ENCODE peak calls at places on chromosome X, in eight cellular contexts. One of them, this sample, is unnamed.

GRCh38 chrX:149682956-149683947 is 28.6 kb upstream of the MAGEA11 start:
- DNase-seq in GM23338: peak
- DNase-seq in AG09309: no peak
- DNase-seq in tibial nerve: no peak
- DNase-seq in stomach: no peak
- DNase-seq in A549: no peak
- DNase-seq in astrocyte of the spinal cord: no peak
- DNase-seq in BJ: no peak
- DNase-seq in this sample: no peak

GRCh38 chrX:40471965-40472648 is 108.7 kb upstream of the ATP6AP2 start:
- DNase-seq in GM23338: peak
- DNase-seq in AG09309: peak
- DNase-seq in tibial nerve: peak
- DNase-seq in stomach: peak
- DNase-seq in A549: no peak
- DNase-seq in astrocyte of the spinal cord: peak
- DNase-seq in BJ: peak
- DNase-seq in this sample: peak

GRCh38 chrX:13085533-13085932 is 41.1 kb upstream of the FAM9C start:
- DNase-seq in GM23338: no peak
- DNase-seq in AG09309: no peak
- DNase-seq in tibial nerve: no peak
- DNase-seq in stomach: no peak
- DNase-seq in A549: no peak
- DNase-seq in astrocyte of the spinal cord: no peak
- DNase-seq in BJ: no peak
- DNase-seq in this sample: no peak

GRCh38 chrX:55187281-55187680 is 32.9 kb upstream of the PAGE5 start:
- DNase-seq in GM23338: no peak
- DNase-seq in AG09309: no peak
- DNase-seq in tibial nerve: no peak
- DNase-seq in stomach: no peak
- DNase-seq in A549: no peak
- DNase-seq in astrocyte of the spinal cord: no peak
- DNase-seq in BJ: no peak
- DNase-seq in this sample: no peak

GRCh38 chrX:41734530-41734929 is 10.5 kb downstream of the GPR82 start:
- DNase-seq in GM23338: peak
- DNase-seq in AG09309: no peak
- DNase-seq in tibial nerve: no peak
- DNase-seq in stomach: no peak
- DNase-seq in A549: peak
- DNase-seq in astrocyte of the spinal cord: no peak
- DNase-seq in BJ: no peak
- DNase-seq in this sample: no peak

GRCh38 chrX:12994321-12994720 is 19.4 kb downstream of the TMSB4X start:
- DNase-seq in GM23338: no peak
- DNase-seq in AG09309: no peak
- DNase-seq in tibial nerve: no peak
- DNase-seq in stomach: peak
- DNase-seq in A549: no peak
- DNase-seq in astrocyte of the spinal cord: no peak
- DNase-seq in BJ: no peak
- DNase-seq in this sample: no peak

GRCh38 chrX:11770320-11770719 is 12.3 kb downstream of the MSL3 start:
- DNase-seq in GM23338: peak
- DNase-seq in AG09309: no peak
- DNase-seq in tibial nerve: no peak
- DNase-seq in stomach: peak
- DNase-seq in A549: peak
- DNase-seq in astrocyte of the spinal cord: peak
- DNase-seq in BJ: no peak
- DNase-seq in this sample: no peak

GRCh38 chrX:43899878-43900815 is 17.9 kb upstream of the MAOB start:
- DNase-seq in GM23338: peak
- DNase-seq in AG09309: no peak
- DNase-seq in tibial nerve: no peak
- DNase-seq in stomach: no peak
- DNase-seq in A549: no peak
- DNase-seq in astrocyte of the spinal cord: no peak
- DNase-seq in BJ: no peak
- DNase-seq in this sample: no peak

DNA sequence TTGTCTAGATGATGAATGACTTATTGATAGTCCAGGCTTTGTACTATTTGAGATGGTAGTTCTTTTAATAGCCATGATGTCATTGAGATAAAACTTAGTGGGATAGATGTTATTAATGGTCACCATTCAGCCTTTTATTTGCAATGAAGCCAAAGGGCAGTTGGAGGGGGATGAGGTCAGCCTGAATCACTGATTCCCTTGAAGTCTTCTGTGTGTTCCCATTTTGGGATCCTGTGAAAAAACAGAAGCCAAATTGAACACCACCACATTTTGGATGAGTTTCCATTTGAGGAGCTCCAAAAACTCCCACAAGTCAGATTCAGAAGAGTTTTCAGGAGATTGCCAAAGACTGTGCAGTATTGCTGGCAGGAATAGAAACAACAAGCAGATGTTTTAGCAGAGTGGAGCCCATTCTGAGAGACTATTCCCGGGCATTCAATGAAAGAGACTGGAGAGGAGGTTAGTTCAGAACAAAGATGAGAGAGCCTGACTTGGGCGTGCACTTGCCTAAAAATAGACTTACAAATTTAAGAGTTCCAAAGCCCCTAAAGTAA is 184.2 kb downstream of the IL1RAPL2 start:
- DNase-seq in GM23338: no peak
- DNase-seq in AG09309: no peak
- DNase-seq in tibial nerve: peak
- DNase-seq in stomach: no peak
- DNase-seq in A549: no peak
- DNase-seq in astrocyte of the spinal cord: peak
- DNase-seq in BJ: no peak
- DNase-seq in this sample: no peak
- H3K4me3 ChIP-seq in GM23338: no peak
- H3K4me3 ChIP-seq in AG09309: no peak
- H3K4me3 ChIP-seq in tibial nerve: no peak
- H3K4me3 ChIP-seq in stomach: no peak
- H3K4me3 ChIP-seq in A549: no peak
- H3K4me3 ChIP-seq in astrocyte of the spinal cord: no peak
- H3K4me3 ChIP-seq in BJ: no peak
- H3K4me3 ChIP-seq in this sample: no peak

GRCh38 chrX:17009856-17010650 is 63.6 kb downstream of the REPS2 start:
- DNase-seq in GM23338: no peak
- DNase-seq in AG09309: no peak
- DNase-seq in tibial nerve: no peak
- DNase-seq in stomach: no peak
- DNase-seq in A549: no peak
- DNase-seq in astrocyte of the spinal cord: no peak
- DNase-seq in BJ: no peak
- DNase-seq in this sample: no peak
- H3K4me3 ChIP-seq in GM23338: no peak
- H3K4me3 ChIP-seq in AG09309: no peak
- H3K4me3 ChIP-seq in tibial nerve: no peak
- H3K4me3 ChIP-seq in stomach: no peak
- H3K4me3 ChIP-seq in A549: no peak
- H3K4me3 ChIP-seq in astrocyte of the spinal cord: no peak
- H3K4me3 ChIP-seq in BJ: no peak
- H3K4me3 ChIP-seq in this sample: no peak

GRCh38 chrX:584572-584971 is 46.0 kb upstream of the SHOX start:
- DNase-seq in GM23338: no peak
- DNase-seq in AG09309: no peak
- DNase-seq in tibial nerve: no peak
- DNase-seq in stomach: no peak
- DNase-seq in A549: no peak
- DNase-seq in astrocyte of the spinal cord: no peak
- DNase-seq in BJ: no peak
- DNase-seq in this sample: no peak

GRCh38 chrX:581066-581465 is 49.5 kb upstream of the SHOX start:
- DNase-seq in GM23338: no peak
- DNase-seq in AG09309: no peak
- DNase-seq in tibial nerve: no peak
- DNase-seq in stomach: no peak
- DNase-seq in A549: no peak
- DNase-seq in astrocyte of the spinal cord: no peak
- DNase-seq in BJ: no peak
- DNase-seq in this sample: no peak

GRCh38 chrX:581717-582116 is 48.9 kb upstream of the SHOX start:
- DNase-seq in GM23338: no peak
- DNase-seq in AG09309: no peak
- DNase-seq in tibial nerve: no peak
- DNase-seq in stomach: no peak
- DNase-seq in A549: no peak
- DNase-seq in astrocyte of the spinal cord: no peak
- DNase-seq in BJ: no peak
- DNase-seq in this sample: no peak

GRCh38 chrX:586351-586750 is 44.2 kb upstream of the SHOX start:
- DNase-seq in GM23338: no peak
- DNase-seq in AG09309: no peak
- DNase-seq in tibial nerve: no peak
- DNase-seq in stomach: no peak
- DNase-seq in A549: no peak
- DNase-seq in astrocyte of the spinal cord: no peak
- DNase-seq in BJ: no peak
- DNase-seq in this sample: no peak

GRCh38 chrX:585115-585808 is 45.3 kb upstream of the SHOX start:
- DNase-seq in GM23338: no peak
- DNase-seq in AG09309: no peak
- DNase-seq in tibial nerve: no peak
- DNase-seq in stomach: no peak
- DNase-seq in A549: no peak
- DNase-seq in astrocyte of the spinal cord: no peak
- DNase-seq in BJ: no peak
- DNase-seq in this sample: no peak
- H3K4me3 ChIP-seq in GM23338: peak
- H3K4me3 ChIP-seq in AG09309: no peak
- H3K4me3 ChIP-seq in tibial nerve: no peak
- H3K4me3 ChIP-seq in stomach: no peak
- H3K4me3 ChIP-seq in A549: no peak
- H3K4me3 ChIP-seq in astrocyte of the spinal cord: no peak
- H3K4me3 ChIP-seq in BJ: no peak
- H3K4me3 ChIP-seq in this sample: no peak

GRCh38 chrX:64229145-64229544 is 1.3 kb downstream of the ASB12 start:
- DNase-seq in GM23338: no peak
- DNase-seq in AG09309: no peak
- DNase-seq in tibial nerve: no peak
- DNase-seq in stomach: no peak
- DNase-seq in A549: no peak
- DNase-seq in astrocyte of the spinal cord: no peak
- DNase-seq in BJ: no peak
- DNase-seq in this sample: no peak

DNA sequence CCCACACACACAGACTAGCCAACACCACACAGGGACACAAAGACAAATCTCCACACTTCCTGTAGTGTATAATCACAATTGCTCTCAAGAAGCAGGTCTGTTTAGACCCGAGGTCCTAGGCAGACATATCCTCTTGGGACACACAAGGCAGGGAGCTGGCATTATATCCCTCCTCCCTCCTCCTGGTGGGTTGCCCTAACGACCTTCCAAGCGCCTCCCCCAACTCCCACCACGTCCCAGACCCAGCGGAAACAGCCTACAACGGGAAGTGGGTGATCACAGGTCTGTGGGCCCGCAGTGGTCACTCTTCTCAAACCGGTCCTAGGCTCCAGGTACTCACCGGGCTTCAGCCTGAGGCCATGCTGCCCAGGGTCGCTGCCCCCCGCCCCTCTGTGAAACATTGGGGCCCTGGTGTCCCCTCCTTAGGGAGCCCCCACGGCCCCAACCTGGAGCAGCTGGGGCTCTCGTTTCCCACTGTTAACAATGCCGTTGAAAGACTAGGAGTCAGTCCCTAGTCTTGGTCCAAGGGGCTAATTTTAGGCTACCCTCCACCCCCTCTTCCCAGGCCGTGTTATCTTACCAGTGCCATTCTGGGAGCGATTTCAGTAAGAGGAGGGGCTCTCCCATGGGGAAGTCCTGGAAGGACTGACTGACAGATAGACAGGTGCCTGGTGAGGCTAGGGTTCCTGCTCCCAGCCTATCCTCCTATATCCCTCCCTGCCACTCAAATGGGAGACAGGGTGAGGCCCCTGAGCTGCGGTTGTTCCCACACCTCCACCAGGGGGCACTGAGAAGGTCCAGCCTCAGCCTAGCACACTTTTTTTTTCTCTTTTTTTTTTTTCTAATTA is at the start of gene ASB12:
- DNase-seq in GM23338: peak
- DNase-seq in AG09309: no peak
- DNase-seq in tibial nerve: no peak
- DNase-seq in stomach: no peak
- DNase-seq in A549: no peak
- DNase-seq in astrocyte of the spinal cord: no peak
- DNase-seq in BJ: no peak
- DNase-seq in this sample: no peak
- H3K4me3 ChIP-seq in GM23338: no peak
- H3K4me3 ChIP-seq in AG09309: no peak
- H3K4me3 ChIP-seq in tibial nerve: no peak
- H3K4me3 ChIP-seq in stomach: no peak
- H3K4me3 ChIP-seq in A549: no peak
- H3K4me3 ChIP-seq in astrocyte of the spinal cord: no peak
- H3K4me3 ChIP-seq in BJ: no peak
- H3K4me3 ChIP-seq in this sample: no peak

GRCh38 chrX:102746134-102746584 is 25.6 kb downstream of the GPRASP3 start:
- DNase-seq in GM23338: peak
- DNase-seq in AG09309: no peak
- DNase-seq in tibial nerve: no peak
- DNase-seq in stomach: peak
- DNase-seq in A549: no peak
- DNase-seq in astrocyte of the spinal cord: peak
- DNase-seq in BJ: no peak
- DNase-seq in this sample: no peak

GRCh38 chrX:102744307-102744706 is 23.8 kb downstream of the GPRASP3 start:
- DNase-seq in GM23338: no peak
- DNase-seq in AG09309: no peak
- DNase-seq in tibial nerve: no peak
- DNase-seq in stomach: no peak
- DNase-seq in A549: no peak
- DNase-seq in astrocyte of the spinal cord: no peak
- DNase-seq in BJ: no peak
- DNase-seq in this sample: no peak

GRCh38 chrX:102739642-102740041 is 19.1 kb downstream of the GPRASP3 start:
- DNase-seq in GM23338: no peak
- DNase-seq in AG09309: no peak
- DNase-seq in tibial nerve: no peak
- DNase-seq in stomach: no peak
- DNase-seq in A549: no peak
- DNase-seq in astrocyte of the spinal cord: peak
- DNase-seq in BJ: no peak
- DNase-seq in this sample: no peak

DNA sequence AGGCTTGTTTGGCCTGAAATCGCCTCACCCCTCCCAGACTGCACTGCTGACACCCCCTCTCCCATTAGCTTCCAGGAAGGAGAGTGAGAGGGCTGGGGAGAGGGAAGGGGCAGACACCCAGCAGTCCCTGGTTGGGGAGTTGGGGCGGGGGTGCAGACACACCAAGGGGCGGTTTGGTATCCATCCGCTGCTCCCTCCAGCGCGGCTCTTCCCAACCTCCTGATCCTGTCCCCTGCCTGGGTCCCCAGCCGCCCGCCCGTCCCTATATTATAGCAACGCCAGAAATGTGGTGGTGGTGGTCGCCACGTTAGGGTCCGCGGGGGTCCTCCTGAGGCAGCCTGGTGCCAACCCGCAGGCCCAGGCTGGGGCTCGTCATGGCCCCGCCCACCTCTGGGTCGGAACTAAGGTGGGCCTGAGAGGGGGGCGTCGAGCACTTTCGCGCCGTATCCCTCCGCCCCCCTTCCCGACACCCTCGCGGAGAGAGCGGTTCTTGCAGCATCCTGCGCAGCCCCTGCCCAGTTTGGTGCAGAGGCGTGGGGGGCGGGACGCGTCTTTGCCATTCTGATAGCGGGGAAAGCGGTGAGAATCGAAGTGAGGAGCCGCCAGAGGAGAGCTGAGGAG is 25.1 kb downstream of the GPRASP3 start:
- DNase-seq in GM23338: peak
- DNase-seq in AG09309: no peak
- DNase-seq in tibial nerve: no peak
- DNase-seq in stomach: no peak
- DNase-seq in A549: no peak
- DNase-seq in astrocyte of the spinal cord: peak
- DNase-seq in BJ: no peak
- DNase-seq in this sample: no peak
- H3K4me3 ChIP-seq in GM23338: peak
- H3K4me3 ChIP-seq in AG09309: peak
- H3K4me3 ChIP-seq in tibial nerve: peak
- H3K4me3 ChIP-seq in stomach: peak
- H3K4me3 ChIP-seq in A549: peak
- H3K4me3 ChIP-seq in astrocyte of the spinal cord: peak
- H3K4me3 ChIP-seq in BJ: peak
- H3K4me3 ChIP-seq in this sample: peak